ENCODE peak calls at places on chromosomes 11 and 22, in four cellular contexts. O, N, T and R are unnamed samples.

GRCh38 chr11:101113540-101113939 is 16.1 kb downstream of the PGR start:
- DNase-seq in N (no peak), T (no peak), O (no peak), R (no peak)

GRCh38 chr11:31656051-31656450 is 146.5 kb downstream of the ELP4 start:
- DNase-seq in N (no peak), T (no peak), O (no peak), R (no peak)

GRCh38 chr22:28923826-28924732 is 40.7 kb downstream of the ZNRF3 start:
- DNase-seq in N (no peak), O (no peak), T (no peak), R (peak; percentile 56)

GRCh38 chr22:37334859-37335818 is 52.8 kb downstream of the CYTH4 start:
- DNase-seq in N (peak; percentile 8), T (no peak), O (no peak), R (no peak)

GRCh38 chr11:71147331-71147730 is 105.0 kb downstream of the SHANK2 start:
- DNase-seq in O (no peak), T (no peak), N (no peak), R (no peak)

GRCh38 chr11:123570939-123571590 is 83.4 kb downstream of the SCN3B start:
- DNase-seq in T (no peak), O (no peak), N (no peak), R (no peak)

GRCh38 chr11:108871152-108871551 is 206.3 kb downstream of the DDX10 start:
- DNase-seq in N (peak; percentile 40), T (peak; percentile 11), O (peak; percentile 42), R (no peak)

GRCh38 chr11:3836903-3837302 is 3.9 kb downstream of the RHOG start:
- DNase-seq in O (no peak), T (peak; percentile 36), N (no peak), R (no peak)

GRCh38 chr11:88779551-88779950 is 286.2 kb downstream of the GRM5 start:
- DNase-seq in O (no peak), N (no peak), T (no peak), R (no peak)

GRCh38 chr11:4465411-4465810 is 16.3 kb downstream of the OR52K2 start:
- DNase-seq in N (peak; percentile 90), T (no peak), O (no peak), R (no peak)

GRCh38 chr11:68081691-68082090 is 39.5 kb downstream of the CHKA start:
- DNase-seq in O (peak; percentile 37), N (no peak), T (no peak), R (no peak)

GRCh38 chr11:114384487-114384886 is 15.8 kb downstream of the C11orf71 start:
- DNase-seq in O (no peak), T (no peak), N (no peak), R (no peak)

GRCh38 chr11:57476223-57476882 is 16.0 kb downstream of the RTN4RL2 start:
- DNase-seq in O (no peak), T (no peak), N (no peak), R (no peak)

GRCh38 chr11:109708184-109708583 is 286.2 kb downstream of the C11orf87 start:
- DNase-seq in N (no peak), O (no peak), T (no peak), R (no peak)

GRCh38 chr11:14136561-14136960 is 174.0 kb downstream of the SPON1 start:
- DNase-seq in O (no peak), T (no peak), N (no peak), R (no peak)

GRCh38 chr11:83191491-83191890 is 2.0 kb upstream of the ANKRD42 start:
- DNase-seq in N (no peak), O (no peak), T (no peak), R (no peak)

GRCh38 chr11:45037425-45038005 is 86.8 kb upstream of the TP53I11 start:
- DNase-seq in O (no peak), T (no peak), N (no peak), R (no peak)

GRCh38 chr11:10451399-10452116 is 3.5 kb upstream of the AMPD3 start:
- DNase-seq in N (no peak), T (no peak), O (no peak), R (no peak)

GRCh38 chr22:36413022-36413770 is 25.4 kb upstream of the MYH9 start:
- DNase-seq in O (no peak), T (peak; percentile 23), N (no peak), R (no peak)

GRCh38 chr22:40499187-40499753 is 128.9 kb downstream of the SGSM3 start:
- DNase-seq in T (no peak), O (peak; percentile 79), N (no peak), R (peak; percentile 7)

GRCh38 chr22:40055143-40055926 is 60.6 kb downstream of the FAM83F start:
- DNase-seq in O (no peak), N (no peak), T (no peak), R (no peak)

GRCh38 chr22:31829505-31829904 is 75.7 kb downstream of the DEPDC5 start:
- DNase-seq in N (no peak), O (peak; percentile 89), T (no peak), R (peak; percentile 67)

GRCh38 chr11:58770627-58771457 is 39.1 kb upstream of the GLYAT start:
- DNase-seq in O (peak; percentile 71), T (no peak), N (no peak), R (no peak)
- H3K9me3 ChIP-seq in O (no peaks in the 10 kb centered on the region), T (no peaks in the 10 kb centered on the region), N (no peaks in the 10 kb centered on the region), R (no peaks in the 10 kb centered on the region)

GRCh38 chr11:2223153-2223794 is 47.1 kb downstream of the ASCL2 start:
- DNase-seq in N (no peak), T (no peak), O (no peak), R (no peak)
- H3K4me1 ChIP-seq in N (no peaks in the 10 kb centered on the region), T (no peaks in the 10 kb centered on the region), O (no peaks in the 10 kb centered on the region), R (no peaks in the 10 kb centered on the region)

DNA sequence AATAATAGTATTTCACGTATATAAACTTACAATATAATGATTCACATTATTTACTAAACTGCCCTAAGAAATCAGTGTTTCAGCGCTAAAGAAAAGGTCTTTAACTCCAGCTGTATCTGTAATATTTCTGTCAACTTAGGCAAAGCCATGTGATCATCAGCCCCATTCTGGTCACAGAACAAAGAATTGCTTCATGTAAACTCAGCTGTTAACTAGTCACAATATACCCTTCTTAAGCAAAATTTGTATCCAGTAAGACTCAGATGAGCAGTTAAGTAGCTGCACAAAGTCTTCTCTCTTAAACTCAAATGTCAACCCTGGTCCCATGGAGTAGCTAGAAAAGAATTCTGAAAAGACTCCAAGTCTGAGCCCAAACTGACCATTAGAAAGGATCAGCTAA is 26.6 kb downstream of the HPS5 start:
- DNase-seq in O (no peak), N (no peak), T (no peak), R (no peak)
- H3K36me3 ChIP-seq in O (peaks cover 89% of the 10 kb centered on the region), N (peaks cover 50% of the 10 kb centered on the region), T (peaks cover 100% of the 10 kb centered on the region), R (peaks cover 84% of the 10 kb centered on the region)

DNA sequence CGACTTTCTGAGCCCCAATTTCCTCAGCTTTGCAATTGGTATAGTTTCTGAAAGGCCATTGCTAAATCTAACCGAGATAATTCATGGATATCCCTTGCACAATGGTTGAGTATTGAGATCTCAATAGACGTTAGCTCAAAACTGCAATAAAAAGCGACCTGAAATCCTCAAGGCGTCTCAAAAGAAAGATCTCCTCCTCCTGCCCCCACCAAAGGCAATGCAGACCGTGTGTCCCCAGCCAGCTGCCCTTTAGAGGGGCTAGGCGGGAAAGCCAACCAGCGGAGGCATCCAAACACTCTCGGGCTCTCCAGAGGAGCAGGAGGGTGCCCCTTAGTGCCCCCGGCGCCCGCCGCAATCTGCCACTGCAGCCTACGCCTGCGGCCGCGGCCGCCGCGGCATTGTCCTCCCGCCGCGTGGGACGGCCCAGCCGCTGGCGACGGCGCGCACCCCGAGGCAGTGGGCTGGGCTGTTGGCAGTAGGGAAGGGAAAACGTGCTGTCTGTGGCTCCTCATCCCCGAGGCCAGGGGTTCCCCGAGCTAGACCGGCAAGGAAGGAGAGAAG is 1.4 kb upstream of the SLC6A5 start:
- DNase-seq in N (no peak), T (no peak), O (no peak), R (no peak)
- H3K9me3 ChIP-seq in N (no peaks in the 10 kb centered on the region), T (no peaks in the 10 kb centered on the region), O (no peaks in the 10 kb centered on the region), R (no peaks in the 10 kb centered on the region)

GRCh38 chr22:45239378-45240136 is 1.1 kb downstream of the KIAA0930 start:
- DNase-seq in O (no peak), T (no peak), N (peak; percentile 19), R (no peak)
- H3K4me1 ChIP-seq in O (peaks cover 27% of the 10 kb centered on the region), T (peaks cover 28% of the 10 kb centered on the region), N (peaks cover 11% of the 10 kb centered on the region), R (no peaks in the 10 kb centered on the region)

DNA sequence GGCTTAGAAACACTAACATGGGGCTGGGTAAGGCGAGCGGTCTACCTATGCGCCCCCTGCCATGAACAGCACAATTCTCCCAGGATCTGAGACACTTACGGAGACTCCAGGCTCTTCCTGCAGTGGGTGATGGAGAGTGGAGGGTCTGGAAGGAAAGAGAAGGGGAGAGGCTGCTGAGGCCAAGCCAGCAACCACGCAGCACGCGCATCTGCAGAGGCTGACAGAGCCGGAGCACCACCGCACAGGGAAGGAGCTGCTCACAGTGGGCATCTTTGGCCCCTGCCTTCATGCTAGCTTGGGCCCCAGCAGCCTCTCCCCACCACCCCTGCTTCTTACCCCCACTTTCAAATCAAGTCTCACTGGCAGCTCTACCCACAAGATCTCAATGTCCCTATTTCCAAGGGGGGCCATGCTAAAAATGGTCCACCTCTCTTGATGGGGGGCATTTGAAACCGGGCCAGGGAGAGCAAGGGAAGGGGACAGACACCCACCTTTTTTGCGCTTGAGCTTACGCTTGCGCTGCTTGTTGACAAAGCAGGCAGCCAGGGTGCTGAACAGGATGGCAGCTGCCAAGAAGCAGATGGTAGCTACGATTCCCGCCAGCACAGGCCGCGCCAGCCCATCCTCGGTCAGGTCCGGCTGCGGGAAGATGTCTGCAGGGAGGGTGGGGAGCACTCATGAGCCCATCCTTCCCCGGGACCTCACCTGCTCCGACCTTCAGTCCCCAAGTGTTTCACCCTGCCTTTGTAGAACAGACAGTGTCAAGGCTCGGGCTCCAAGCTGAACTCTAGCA is 34.5 kb downstream of the IGSF9B start:
- DNase-seq in T (no peak), N (no peak), O (no peak), R (no peak)
- H3K36me3 ChIP-seq in T (peaks cover 87% of the 10 kb centered on the region), N (peaks cover 1% of the 10 kb centered on the region), O (no peaks in the 10 kb centered on the region), R (no peaks in the 10 kb centered on the region)

GRCh38 chr22:49748514-49748913 is 79.2 kb downstream of the BRD1 start:
- DNase-seq in O (no peak), N (no peak), T (no peak), R (no peak)

GRCh38 chr22:49747130-49747529 is 80.5 kb downstream of the BRD1 start:
- DNase-seq in O (no peak), T (no peak), N (no peak), R (no peak)

GRCh38 chr22:49749227-49749626 is 78.4 kb downstream of the BRD1 start:
- DNase-seq in N (no peak), O (no peak), T (no peak), R (no peak)

GRCh38 chr22:49747705-49748104 is 80.0 kb downstream of the BRD1 start:
- DNase-seq in N (no peak), O (no peak), T (no peak), R (no peak)

DNA sequence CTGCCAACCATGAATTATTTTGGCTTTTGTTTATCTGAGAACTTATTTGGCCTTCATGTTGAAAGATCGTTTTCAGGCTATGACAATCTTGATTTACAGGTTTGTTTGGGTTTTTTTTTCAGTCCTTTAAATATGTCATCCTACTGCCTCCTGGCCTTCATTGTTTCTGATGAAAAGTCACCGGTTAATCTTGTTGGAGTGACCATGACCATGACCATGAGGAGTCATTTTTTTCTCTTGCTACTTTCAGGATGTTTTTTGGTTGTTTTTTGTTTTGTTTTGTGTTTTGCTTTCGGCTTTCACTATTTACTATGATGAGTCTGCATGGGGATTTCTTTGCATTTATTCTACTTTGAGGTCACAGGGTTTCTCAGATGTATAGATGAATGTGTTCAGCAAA is 81.6 kb downstream of the BRD1 start:
- DNase-seq in O (no peak), N (no peak), T (no peak), R (no peak)
- H3K9me3 ChIP-seq in O (peaks cover 5% of the 10 kb centered on the region), N (peaks cover 7% of the 10 kb centered on the region), T (peaks cover 44% of the 10 kb centered on the region), R (peaks cover 35% of the 10 kb centered on the region)

GRCh38 chr11:119376197-119376847 is 5.2 kb downstream of the USP2 start:
- DNase-seq in T (no peak), O (no peak), N (no peak), R (peak; percentile 86)
- H3K4me1 ChIP-seq in T (peaks cover 72% of the 10 kb centered on the region), O (peaks cover 3% of the 10 kb centered on the region), N (peaks cover 8% of the 10 kb centered on the region), R (peaks cover 37% of the 10 kb centered on the region)